ENCODE peak calls at places on chromosomes 11 and 22, in six cellular contexts. N is amniotic stem cell; H is mucosa of gallbladder; P is posterior cingulate gyrus; J is foreskin fibroblast; A is activated effector memory CD4-positive, alpha-beta T cell treated with anti-CD3 and anti-CD28 coated beads, Interleukin-2, amount 50 U/mL, for 16 hours. Q is an unnamed sample.

GRCh38 chr11:2989551-2989950 is 2.6 kb downstream of the NAP1L4 start:
- DNase-seq in A (no peak), H (no peak), J (no peak), P (no peak), N (no peak), Q (no peak)

GRCh38 chr22:50361688-50362087 is 18.6 kb downstream of the PPP6R2 start:
- DNase-seq in H (no peak), P (no peak), A (no peak), N (no peak), J (no peak), Q (no peak)

GRCh38 chr22:37545703-37546435 is 14.4 kb upstream of the CDC42EP1 start:
- DNase-seq in H (peak), P (peak), A (no peak), J (peak), N (peak), Q (no peak)

GRCh38 chr11:36231300-36231699 is 57.9 kb downstream of the COMMD9 start:
- DNase-seq in N (no peak), P (no peak), A (no peak), H (no peak), J (peak), Q (no peak)

GRCh38 chr22:31950226-31950625 is 5.9 kb downstream of the YWHAH start:
- DNase-seq in J (no peak), H (no peak), P (peak), A (no peak), N (no peak), Q (no peak)

GRCh38 chr22:43262990-43263644 is 76.2 kb upstream of the TTLL12 start:
- DNase-seq in P (no peak), N (no peak), J (no peak), A (peak), H (no peak), Q (no peak)

GRCh38 chr11:77074205-77074604 is 7.4 kb downstream of the CAPN5 start:
- DNase-seq in H (peak), N (no peak), A (no peak), J (no peak), P (peak), Q (no peak)

GRCh38 chr22:46256358-46256958 is 6.4 kb upstream of the CDPF1 start:
- DNase-seq in A (no peak), N (no peak), J (no peak), H (no peak), P (no peak), Q (no peak)

GRCh38 chr11:86916330-86916729 is 38.9 kb downstream of the FZD4 start:
- DNase-seq in J (peak), A (no peak), H (no peak), P (no peak), N (peak), Q (peak)

GRCh38 chr22:50250555-50251471 is at the start of gene HDAC10:
- DNase-seq in P (no peak), J (peak), A (peak), N (peak), H (peak), Q (no peak)

GRCh38 chr11:45247433-45247832 is 38.7 kb downstream of the SYT13 start:
- DNase-seq in A (no peak), J (no peak), N (no peak), P (no peak), H (no peak), Q (no peak)

GRCh38 chr11:133577403-133577802 is 45.1 kb upstream of the OPCML start:
- DNase-seq in H (no peak), J (no peak), A (no peak), P (no peak), N (no peak), Q (no peak)

GRCh38 chr11:122721964-122722266 is 66.4 kb downstream of the UBASH3B start:
- DNase-seq in A (no peak), J (peak), H (no peak), P (no peak), N (peak), Q (peak)

GRCh38 chr11:70552441-70553150 is 154.3 kb downstream of the CTTN start:
- DNase-seq in N (no peak), H (no peak), A (no peak), J (no peak), P (no peak), Q (no peak)

GRCh38 chr11:62401356-62401755 is 17.5 kb upstream of the SCGB1A1 start:
- DNase-seq in J (no peak), N (no peak), A (no peak), P (no peak), H (no peak), Q (no peak)

GRCh38 chr11:130023204-130023603 is 20.6 kb upstream of the PRDM10 start:
- DNase-seq in A (no peak), H (no peak), J (peak), N (no peak), P (no peak), Q (peak)

GRCh38 chr11:16946477-16947282 is 67.5 kb downstream of the PLEKHA7 start:
- DNase-seq in P (no peak), H (no peak), N (no peak), A (no peak), J (no peak), Q (no peak)

GRCh38 chr11:73217810-73218105 is 323 bp upstream of the P2RY2 start:
- DNase-seq in A (no peak), P (no peak), H (no peak), N (no peak), J (no peak), Q (no peak)

GRCh38 chr11:75959540-75959939 is 144.5 kb downstream of the UVRAG start:
- DNase-seq in A (no peak), P (no peak), J (no peak), H (no peak), N (no peak), Q (no peak)